ENCODE peak calls at places on chromosome 9, in nine cellular contexts. S is A549, T is endothelial cell of umbilical vein, N is K562, P is HCT116, V is HepG2, L is H1, W is SK-N-SH, Z is GM12878. X is an unnamed sample.

GRCh38 chr9:107426126-107426525 is 63.4 kb downstream of the KLF4 start:
- DNase-seq in S (no peak), T (no peak), N (no peak), P (no peak), V (no peak), L (no peak), W (no peak), Z (no peak), X (no peak)

GRCh38 chr9:77841739-77842386 is 189.7 kb downstream of the GNAQ start:
- DNase-seq in S (peak; percentile 24), T (peak; percentile 38), N (no peak), P (no peak), V (no peak), L (no peak), W (no peak), Z (peak; percentile 16), X (peak; percentile 37)

GRCh38 chr9:78549711-78550110 is 252.8 kb downstream of the PSAT1 start:
- DNase-seq in S (no peak), T (no peak), N (no peak), P (no peak), V (no peak), L (no peak), W (no peak), Z (no peak), X (no peak)

GRCh38 chr9:84354035-84354434 is 13.5 kb upstream of the SLC28A3 start:
- DNase-seq in S (no peak), T (no peak), N (no peak), P (no peak), V (no peak), L (no peak), W (no peak), Z (no peak), X (no peak)

GRCh38 chr9:21096172-21096900 is 18.6 kb upstream of the IFNB1 start:
- DNase-seq in S (no peak), T (peak; percentile 40), N (no peak), P (no peak), V (no peak), L (no peak), W (no peak), Z (peak; percentile 46), X (peak; percentile 81)

GRCh38 chr9:103407260-103407659 is 412.1 kb downstream of the CYLC2 start:
- DNase-seq in S (no peak), T (no peak), N (no peak), P (no peak), V (no peak), L (no peak), W (no peak), Z (no peak), X (peak; percentile 2)

GRCh38 chr9:131525643-131526565 is 5.2 kb downstream of the UCK1 start:
- DNase-seq in S (no peak), T (no peak), N (no peak), P (no peak), V (no peak), L (no peak), W (no peak), Z (no peak), X (no peak)

GRCh38 chr9:19922476-19923118 is 133.8 kb upstream of the SLC24A2 start:
- DNase-seq in S (peak; percentile 50), T (peak; percentile 21), N (no peak), P (peak; percentile 15), V (peak; percentile 21), L (peak; percentile 34), W (peak; percentile 72), Z (no peak), X (peak; percentile 42)

DNA sequence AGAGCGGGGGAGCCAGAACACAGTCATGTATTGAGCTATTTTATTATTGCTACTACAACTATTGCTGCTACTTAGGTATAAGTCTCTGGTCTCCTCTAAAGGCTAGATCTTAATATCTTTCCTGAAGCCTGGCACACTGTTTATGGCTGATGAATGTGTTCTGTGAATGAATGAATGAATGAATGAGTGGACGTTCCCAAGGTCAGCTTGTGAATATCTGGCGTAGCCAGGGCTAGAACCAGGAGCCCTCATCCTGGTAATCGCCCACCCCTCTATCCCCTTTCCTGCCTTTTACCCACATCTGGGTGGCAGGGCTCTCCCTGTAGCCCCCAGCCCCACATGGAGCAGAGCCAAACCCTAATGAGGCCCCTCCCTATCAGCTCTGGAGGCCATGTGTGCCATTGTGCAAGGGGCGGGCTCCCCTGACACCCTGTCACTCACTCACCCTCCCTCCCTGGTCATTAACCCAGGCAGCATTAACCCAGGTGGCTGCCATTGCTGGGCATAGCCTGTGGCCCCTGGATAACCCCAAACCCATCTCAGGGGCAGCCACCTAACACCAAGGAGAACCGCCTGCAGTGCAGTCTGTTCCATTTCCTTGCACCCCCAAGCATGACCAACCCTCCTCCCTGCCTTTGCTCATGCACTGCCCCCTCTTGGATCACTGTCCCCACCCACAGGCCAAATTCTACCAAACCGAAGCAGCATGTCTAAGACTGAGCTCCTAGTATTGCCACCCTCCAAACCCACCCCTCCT is 2.0 kb upstream of the AKNA start:
- DNase-seq in S (no peak), T (no peak), N (no peak), P (no peak), V (no peak), L (no peak), W (peak; percentile 58), Z (no peak), X (peak; percentile 44)
- H3K4me3 ChIP-seq in S (no peak overlapping the region), T (no peak overlapping the region), N (no peak overlapping the region), P (no peak overlapping the region), V (no peak overlapping the region), L (no peak overlapping the region), W (no peak overlapping the region), Z (peak overlapping the region; percentile 91), X (no peak overlapping the region)

GRCh38 chr9:136061405-136061804 is 33.7 kb downstream of the NACC2 start:
- DNase-seq in S (no peak), T (no peak), N (no peak), P (no peak), V (no peak), L (no peak), W (peak; percentile 23), Z (no peak), X (no peak)

GRCh38 chr9:136059851-136060670 is 35.0 kb downstream of the NACC2 start:
- DNase-seq in S (no peak), T (no peak), N (no peak), P (no peak), V (no peak), L (no peak), W (peak; percentile 76), Z (no peak), X (no peak)

GRCh38 chr9:136059321-136059791 is 35.7 kb downstream of the NACC2 start:
- DNase-seq in S (no peak), T (no peak), N (no peak), P (no peak), V (no peak), L (no peak), W (peak; percentile 44), Z (no peak), X (no peak)

GRCh38 chr9:136058801-136059302 is 36.2 kb downstream of the NACC2 start:
- DNase-seq in S (no peak), T (no peak), N (no peak), P (no peak), V (no peak), L (no peak), W (peak; percentile 39), Z (no peak), X (no peak)

DNA sequence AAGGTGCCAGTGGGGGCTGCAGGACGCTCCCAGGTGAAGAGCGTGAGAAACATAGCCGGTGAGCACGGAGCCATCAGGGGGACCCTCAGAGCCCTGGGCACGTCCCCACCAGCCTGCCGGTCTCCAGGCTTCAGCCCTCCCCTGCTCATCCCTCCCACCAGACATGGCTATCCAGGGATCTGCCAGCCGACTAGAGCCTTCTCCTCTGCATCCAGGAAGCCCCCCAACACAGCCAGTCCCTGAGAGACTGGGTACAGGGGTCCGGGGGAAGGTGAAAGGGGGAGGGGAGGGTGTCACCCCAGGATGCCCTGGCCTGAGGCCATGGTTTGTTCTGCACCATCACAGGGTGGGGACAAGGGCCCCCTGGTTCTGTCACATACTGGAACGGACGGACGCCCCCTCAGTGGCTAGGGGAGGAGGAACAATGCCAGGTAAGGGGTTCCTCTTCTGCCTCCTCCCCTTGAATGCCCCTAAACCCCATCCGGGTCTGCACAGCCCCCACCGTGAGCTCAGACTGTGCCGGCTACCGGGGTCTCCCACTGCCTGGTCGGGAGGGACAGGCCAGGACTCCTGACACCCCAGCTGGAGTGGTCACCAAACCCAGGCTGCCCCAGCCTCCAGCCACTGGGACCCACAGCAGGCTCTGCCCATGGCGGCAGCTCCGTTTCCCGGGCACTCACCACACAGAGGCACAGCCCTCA is 34.3 kb downstream of the NACC2 start:
- DNase-seq in S (no peak), T (no peak), N (no peak), P (no peak), V (no peak), L (no peak), W (peak; percentile 44), Z (no peak), X (no peak)
- TF ChIP-seq MAX in S (no peak), T (no peak), N (no peak), P (no peak), V (no peak), L (no peak), W (no peak), Z (no peak), X (no peak)

GRCh38 chr9:133525677-133526076 is 918 bp upstream of the MYMK start:
- DNase-seq in S (no peak), T (no peak), N (no peak), P (no peak), V (no peak), L (no peak), W (no peak), Z (no peak), X (no peak)
- TF ChIP-seq CTCF in S (no peak), T (no peak), N (no peak), P (no peak), V (no peak), L (no peak), W (no peak), Z (no peak), X (no peak)

GRCh38 chr9:99299214-99300102 is 77.4 kb downstream of the SEC61B start:
- DNase-seq in S (peak; percentile 20), T (peak; percentile 38), N (no peak), P (no peak), V (peak; percentile 7), L (no peak), W (peak; percentile 68), Z (no peak), X (peak; percentile 39)

GRCh38 chr9:99294850-99295461 is 72.9 kb downstream of the SEC61B start:
- DNase-seq in S (peak; percentile 12), T (no peak), N (no peak), P (peak; percentile 27), V (peak; percentile 1), L (no peak), W (no peak), Z (no peak), X (peak; percentile 6)

GRCh38 chr9:99300103-99300439 is 78.0 kb downstream of the SEC61B start:
- DNase-seq in S (no peak), T (no peak), N (no peak), P (no peak), V (no peak), L (no peak), W (no peak), Z (no peak), X (no peak)

GRCh38 chr9:99298660-99299059 is 76.6 kb downstream of the SEC61B start:
- DNase-seq in S (no peak), T (no peak), N (no peak), P (no peak), V (no peak), L (no peak), W (no peak), Z (no peak), X (no peak)

DNA sequence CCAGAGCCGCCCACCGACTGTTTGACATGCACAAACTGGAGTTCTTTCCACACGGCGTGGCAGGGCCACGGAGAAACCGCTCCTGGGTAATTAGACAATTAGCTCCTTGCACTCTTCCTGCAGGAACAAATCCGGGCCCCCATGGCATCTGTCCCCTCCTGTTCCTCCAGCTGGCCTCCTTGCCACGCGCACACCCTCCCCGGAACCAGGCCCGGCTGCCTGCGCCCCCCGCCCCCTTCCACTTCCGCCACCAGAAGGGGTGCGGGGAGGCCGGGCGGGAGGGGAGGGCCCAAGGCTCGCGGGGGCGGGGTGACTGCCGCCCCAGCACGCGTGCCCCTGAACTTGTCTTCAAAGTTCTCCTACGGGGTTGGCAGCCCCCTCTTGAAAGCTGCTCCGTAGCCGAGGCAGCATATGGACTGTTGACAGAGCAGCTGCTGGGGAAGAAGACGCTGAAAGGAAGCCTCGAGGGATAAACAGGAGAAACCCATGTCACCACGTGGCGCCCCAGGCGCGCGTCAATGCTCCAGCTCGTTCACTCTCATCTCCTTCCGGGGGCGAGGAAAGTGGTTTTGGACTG is 74.4 kb downstream of the SEC61B start:
- DNase-seq in S (no peak), T (no peak), N (peak; percentile 41), P (no peak), V (no peak), L (no peak), W (peak; percentile 30), Z (no peak), X (no peak)
- H3K4me3 ChIP-seq in S (no peak overlapping the region), T (no peak overlapping the region), N (no peak overlapping the region), P (no peak overlapping the region), V (no peak overlapping the region), L (no peak overlapping the region), W (no peak overlapping the region), Z (no peak overlapping the region), X (no peak overlapping the region)